ENCODE peak calls at places on chromosomes 12 and 14, in seven cellular contexts. One of them, this sample, is unnamed.

GRCh38 chr12:120406080-120406479 is 31.8 kb upstream of the COX6A1 start:
- DNase-seq in OCI-LY7: no peak
- DNase-seq in IMR-90: no peak
- DNase-seq in B cell: no peak
- DNase-seq in GM12865: no peak
- DNase-seq in activated B cell treated with CpG ODN at 0.5 μM for 24 hours: no peak
- DNase-seq in stomach: no peak
- DNase-seq in this sample: no peak

GRCh38 chr14:94542111-94542810 is 19.0 kb upstream of the SERPINA4 start:
- DNase-seq in OCI-LY7: no peak
- DNase-seq in IMR-90: peak
- DNase-seq in B cell: no peak
- DNase-seq in GM12865: peak
- DNase-seq in activated B cell treated with CpG ODN at 0.5 μM for 24 hours: no peak
- DNase-seq in stomach: no peak
- DNase-seq in this sample: no peak

GRCh38 chr14:104585966-104586702 is 6.6 kb downstream of the C14orf180 start:
- DNase-seq in OCI-LY7: no peak
- DNase-seq in IMR-90: no peak
- DNase-seq in B cell: no peak
- DNase-seq in GM12865: no peak
- DNase-seq in activated B cell treated with CpG ODN at 0.5 μM for 24 hours: no peak
- DNase-seq in stomach: no peak
- DNase-seq in this sample: no peak

GRCh38 chr12:120110550-120111501 is 5.7 kb downstream of the RAB35 start:
- DNase-seq in OCI-LY7: peak
- DNase-seq in IMR-90: no peak
- DNase-seq in B cell: peak
- DNase-seq in GM12865: peak
- DNase-seq in activated B cell treated with CpG ODN at 0.5 μM for 24 hours: peak
- DNase-seq in stomach: peak
- DNase-seq in this sample: no peak

GRCh38 chr12:117524806-117525205 is 163.4 kb upstream of the NOS1 start:
- DNase-seq in OCI-LY7: no peak
- DNase-seq in IMR-90: no peak
- DNase-seq in B cell: peak
- DNase-seq in GM12865: no peak
- DNase-seq in activated B cell treated with CpG ODN at 0.5 μM for 24 hours: no peak
- DNase-seq in stomach: no peak
- DNase-seq in this sample: no peak

GRCh38 chr14:103530390-103530789 is 1.4 kb downstream of the TRMT61A start:
- DNase-seq in OCI-LY7: no peak
- DNase-seq in IMR-90: peak
- DNase-seq in B cell: no peak
- DNase-seq in GM12865: no peak
- DNase-seq in activated B cell treated with CpG ODN at 0.5 μM for 24 hours: no peak
- DNase-seq in stomach: no peak
- DNase-seq in this sample: no peak

GRCh38 chr12:49582201-49582600 is 14.3 kb upstream of the MCRS1 start:
- DNase-seq in OCI-LY7: no peak
- DNase-seq in IMR-90: no peak
- DNase-seq in B cell: no peak
- DNase-seq in GM12865: peak
- DNase-seq in activated B cell treated with CpG ODN at 0.5 μM for 24 hours: no peak
- DNase-seq in stomach: no peak
- DNase-seq in this sample: no peak

GRCh38 chr14:28870033-28870564 is 103.5 kb downstream of the FOXG1 start:
- DNase-seq in OCI-LY7: no peak
- DNase-seq in IMR-90: no peak
- DNase-seq in B cell: no peak
- DNase-seq in GM12865: peak
- DNase-seq in activated B cell treated with CpG ODN at 0.5 μM for 24 hours: no peak
- DNase-seq in stomach: no peak
- DNase-seq in this sample: no peak

GRCh38 chr12:50282581-50283229 is 615 bp downstream of the LIMA1 start:
- DNase-seq in OCI-LY7: no peak
- DNase-seq in IMR-90: peak
- DNase-seq in B cell: no peak
- DNase-seq in GM12865: no peak
- DNase-seq in activated B cell treated with CpG ODN at 0.5 μM for 24 hours: no peak
- DNase-seq in stomach: no peak
- DNase-seq in this sample: no peak

GRCh38 chr12:111715242-111715641 is 29.4 kb downstream of the ACAD10 start:
- DNase-seq in OCI-LY7: no peak
- DNase-seq in IMR-90: peak
- DNase-seq in B cell: no peak
- DNase-seq in GM12865: no peak
- DNase-seq in activated B cell treated with CpG ODN at 0.5 μM for 24 hours: no peak
- DNase-seq in stomach: peak
- DNase-seq in this sample: no peak

GRCh38 chr14:91897121-91897701 is 29.9 kb upstream of the TC2N start:
- DNase-seq in OCI-LY7: no peak
- DNase-seq in IMR-90: peak
- DNase-seq in B cell: no peak
- DNase-seq in GM12865: no peak
- DNase-seq in activated B cell treated with CpG ODN at 0.5 μM for 24 hours: no peak
- DNase-seq in stomach: peak
- DNase-seq in this sample: no peak

GRCh38 chr14:101972126-101972785 is 7.9 kb downstream of the DYNC1H1 start:
- DNase-seq in OCI-LY7: no peak
- DNase-seq in IMR-90: peak
- DNase-seq in B cell: no peak
- DNase-seq in GM12865: no peak
- DNase-seq in activated B cell treated with CpG ODN at 0.5 μM for 24 hours: no peak
- DNase-seq in stomach: peak
- DNase-seq in this sample: no peak

GRCh38 chr14:93055651-93056115 is 60.0 kb downstream of the ITPK1 start:
- DNase-seq in OCI-LY7: no peak
- DNase-seq in IMR-90: no peak
- DNase-seq in B cell: no peak
- DNase-seq in GM12865: no peak
- DNase-seq in activated B cell treated with CpG ODN at 0.5 μM for 24 hours: no peak
- DNase-seq in stomach: peak
- DNase-seq in this sample: no peak

GRCh38 chr12:112822056-112822455 is 30.5 kb downstream of the RPH3A start:
- DNase-seq in OCI-LY7: no peak
- DNase-seq in IMR-90: no peak
- DNase-seq in B cell: no peak
- DNase-seq in GM12865: no peak
- DNase-seq in activated B cell treated with CpG ODN at 0.5 μM for 24 hours: no peak
- DNase-seq in stomach: no peak
- DNase-seq in this sample: no peak

GRCh38 chr12:63387736-63388135 is 236.7 kb upstream of the AVPR1A start:
- DNase-seq in OCI-LY7: no peak
- DNase-seq in IMR-90: no peak
- DNase-seq in B cell: no peak
- DNase-seq in GM12865: no peak
- DNase-seq in activated B cell treated with CpG ODN at 0.5 μM for 24 hours: no peak
- DNase-seq in stomach: no peak
- DNase-seq in this sample: no peak

GRCh38 chr12:112380663-112381420 is 1.4 kb downstream of the HECTD4 start:
- DNase-seq in OCI-LY7: peak
- DNase-seq in IMR-90: no peak
- DNase-seq in B cell: no peak
- DNase-seq in GM12865: no peak
- DNase-seq in activated B cell treated with CpG ODN at 0.5 μM for 24 hours: peak
- DNase-seq in stomach: no peak
- DNase-seq in this sample: no peak

GRCh38 chr12:31009976-31010375 is 63.7 kb upstream of the DDX11 start:
- DNase-seq in OCI-LY7: no peak
- DNase-seq in IMR-90: no peak
- DNase-seq in B cell: no peak
- DNase-seq in GM12865: no peak
- DNase-seq in activated B cell treated with CpG ODN at 0.5 μM for 24 hours: no peak
- DNase-seq in stomach: no peak
- DNase-seq in this sample: no peak

GRCh38 chr14:101123639-101124525 is 220.4 kb upstream of the RTL1 start:
- DNase-seq in OCI-LY7: no peak
- DNase-seq in IMR-90: no peak
- DNase-seq in B cell: no peak
- DNase-seq in GM12865: no peak
- DNase-seq in activated B cell treated with CpG ODN at 0.5 μM for 24 hours: no peak
- DNase-seq in stomach: peak
- DNase-seq in this sample: no peak

GRCh38 chr14:70660967-70661871 is 19.5 kb downstream of the TTC9 start:
- DNase-seq in OCI-LY7: peak
- DNase-seq in IMR-90: no peak
- DNase-seq in B cell: peak
- DNase-seq in GM12865: peak
- DNase-seq in activated B cell treated with CpG ODN at 0.5 μM for 24 hours: no peak
- DNase-seq in stomach: peak
- DNase-seq in this sample: no peak

GRCh38 chr14:76690502-76691105 is 70.7 kb upstream of the VASH1 start:
- DNase-seq in OCI-LY7: no peak
- DNase-seq in IMR-90: no peak
- DNase-seq in B cell: no peak
- DNase-seq in GM12865: no peak
- DNase-seq in activated B cell treated with CpG ODN at 0.5 μM for 24 hours: no peak
- DNase-seq in stomach: no peak
- DNase-seq in this sample: no peak

GRCh38 chr12:121364657-121365265 is 12.6 kb upstream of the ANAPC5 start:
- DNase-seq in OCI-LY7: no peak
- DNase-seq in IMR-90: peak
- DNase-seq in B cell: no peak
- DNase-seq in GM12865: no peak
- DNase-seq in activated B cell treated with CpG ODN at 0.5 μM for 24 hours: no peak
- DNase-seq in stomach: no peak
- DNase-seq in this sample: no peak

GRCh38 chr14:66015046-66015780 is 471.0 kb upstream of the CCDC196 start:
- DNase-seq in OCI-LY7: no peak
- DNase-seq in IMR-90: no peak
- DNase-seq in B cell: no peak
- DNase-seq in GM12865: no peak
- DNase-seq in activated B cell treated with CpG ODN at 0.5 μM for 24 hours: no peak
- DNase-seq in stomach: no peak
- DNase-seq in this sample: no peak

GRCh38 chr14:66017960-66018359 is 468.2 kb upstream of the CCDC196 start:
- DNase-seq in OCI-LY7: no peak
- DNase-seq in IMR-90: no peak
- DNase-seq in B cell: no peak
- DNase-seq in GM12865: no peak
- DNase-seq in activated B cell treated with CpG ODN at 0.5 μM for 24 hours: no peak
- DNase-seq in stomach: no peak
- DNase-seq in this sample: no peak
- TF ChIP-seq CTCF in OCI-LY7: no peak
- TF ChIP-seq CTCF in IMR-90: no peak
- TF ChIP-seq CTCF in B cell: no peak
- TF ChIP-seq CTCF in GM12865: no peak
- TF ChIP-seq CTCF in activated B cell treated with CpG ODN at 0.5 μM for 24 hours: no peak
- TF ChIP-seq CTCF in stomach: no peak
- TF ChIP-seq CTCF in this sample: no peak

DNA sequence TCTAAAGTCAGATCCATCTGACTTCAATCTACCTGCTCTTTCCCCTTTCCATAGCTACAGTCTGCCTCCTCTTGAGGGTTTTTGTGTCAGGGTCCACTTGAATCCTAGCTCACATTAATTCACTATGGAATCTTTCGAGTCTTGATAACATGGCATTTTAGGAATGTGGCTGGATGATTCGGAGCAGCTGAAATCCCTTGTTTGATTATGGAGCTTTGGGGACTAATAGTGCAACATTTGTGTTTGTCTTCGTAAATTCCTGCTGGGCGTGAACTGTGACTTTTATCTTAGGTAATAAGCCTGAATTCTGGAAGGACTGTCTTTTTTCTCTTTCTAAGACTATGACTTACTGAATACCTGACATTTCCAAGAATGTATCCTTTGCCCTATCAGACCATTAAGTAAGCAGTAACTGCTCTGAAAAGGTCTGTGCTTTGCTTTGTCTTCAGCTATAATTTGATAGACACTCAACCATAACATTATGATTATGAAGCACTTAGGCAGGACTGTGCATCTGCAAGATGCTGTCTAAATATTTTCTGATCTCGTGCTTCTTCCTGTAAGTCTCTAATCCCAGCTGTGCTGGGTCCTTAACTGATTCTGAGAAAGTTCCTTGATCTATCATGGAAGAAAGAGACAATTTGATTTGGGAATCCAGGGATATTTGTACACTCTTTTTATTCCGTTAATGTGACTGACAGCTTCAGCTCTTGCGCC is 19.0 kb upstream of the PELI2 start:
- DNase-seq in OCI-LY7: no peak
- DNase-seq in IMR-90: no peak
- DNase-seq in B cell: no peak
- DNase-seq in GM12865: no peak
- DNase-seq in activated B cell treated with CpG ODN at 0.5 μM for 24 hours: no peak
- DNase-seq in stomach: no peak
- DNase-seq in this sample: no peak
- TF ChIP-seq CTCF in OCI-LY7: no peak
- TF ChIP-seq CTCF in IMR-90: no peak
- TF ChIP-seq CTCF in B cell: no peak
- TF ChIP-seq CTCF in GM12865: no peak
- TF ChIP-seq CTCF in activated B cell treated with CpG ODN at 0.5 μM for 24 hours: no peak
- TF ChIP-seq CTCF in stomach: no peak
- TF ChIP-seq CTCF in this sample: no peak

GRCh38 chr12:32399045-32399372 is 349 bp upstream of the FGD4 start:
- DNase-seq in OCI-LY7: no peak
- DNase-seq in IMR-90: no peak
- DNase-seq in B cell: no peak
- DNase-seq in GM12865: no peak
- DNase-seq in activated B cell treated with CpG ODN at 0.5 μM for 24 hours: no peak
- DNase-seq in stomach: no peak
- DNase-seq in this sample: no peak

GRCh38 chr12:32397703-32398102 is 1.7 kb upstream of the FGD4 start:
- DNase-seq in OCI-LY7: no peak
- DNase-seq in IMR-90: no peak
- DNase-seq in B cell: no peak
- DNase-seq in GM12865: no peak
- DNase-seq in activated B cell treated with CpG ODN at 0.5 μM for 24 hours: no peak
- DNase-seq in stomach: no peak
- DNase-seq in this sample: no peak

GRCh38 chr12:32400114-32400672 is 835 bp downstream of the FGD4 start:
- DNase-seq in OCI-LY7: no peak
- DNase-seq in IMR-90: no peak
- DNase-seq in B cell: no peak
- DNase-seq in GM12865: no peak
- DNase-seq in activated B cell treated with CpG ODN at 0.5 μM for 24 hours: no peak
- DNase-seq in stomach: peak
- DNase-seq in this sample: no peak

GRCh38 chr12:32400866-32401265 is 1.5 kb downstream of the FGD4 start:
- DNase-seq in OCI-LY7: no peak
- DNase-seq in IMR-90: no peak
- DNase-seq in B cell: no peak
- DNase-seq in GM12865: no peak
- DNase-seq in activated B cell treated with CpG ODN at 0.5 μM for 24 hours: no peak
- DNase-seq in stomach: no peak
- DNase-seq in this sample: no peak

GRCh38 chr12:32399373-32400113 is at the start of gene FGD4:
- DNase-seq in OCI-LY7: peak
- DNase-seq in IMR-90: peak
- DNase-seq in B cell: peak
- DNase-seq in GM12865: peak
- DNase-seq in activated B cell treated with CpG ODN at 0.5 μM for 24 hours: peak
- DNase-seq in stomach: peak
- DNase-seq in this sample: peak
- TF ChIP-seq CTCF in OCI-LY7: peak
- TF ChIP-seq CTCF in IMR-90: peak
- TF ChIP-seq CTCF in B cell: no peak
- TF ChIP-seq CTCF in GM12865: peak
- TF ChIP-seq CTCF in activated B cell treated with CpG ODN at 0.5 μM for 24 hours: no peak
- TF ChIP-seq CTCF in stomach: peak
- TF ChIP-seq CTCF in this sample: peak

GRCh38 chr14:64880382-64881121 is 845 bp upstream of the SPTB start:
- DNase-seq in OCI-LY7: no peak
- DNase-seq in IMR-90: no peak
- DNase-seq in B cell: no peak
- DNase-seq in GM12865: peak
- DNase-seq in activated B cell treated with CpG ODN at 0.5 μM for 24 hours: peak
- DNase-seq in stomach: peak
- DNase-seq in this sample: no peak
- TF ChIP-seq CTCF in OCI-LY7: no peak
- TF ChIP-seq CTCF in IMR-90: no peak
- TF ChIP-seq CTCF in B cell: no peak
- TF ChIP-seq CTCF in GM12865: no peak
- TF ChIP-seq CTCF in activated B cell treated with CpG ODN at 0.5 μM for 24 hours: no peak
- TF ChIP-seq CTCF in stomach: no peak
- TF ChIP-seq CTCF in this sample: no peak